ENCODE peak calls at places on chromosomes 13 and 19, in nine cellular contexts. B is cerebellum, J is nucleus accumbens, M is mucosa of descending colon, P is A549, L is T-helper 9 cell, A is fibroblast of the conjunctiva, H is left ventricle myocardium superior, C is non-pigmented ciliary epithelial cell. F is an unnamed sample.

GRCh38 chr13:37173214-37173613 is 67.8 kb upstream of the CSNK1A1L start:
- DNase-seq in B (no peak), J (no peak), P (no peak), L (no peak), M (no peak), C (peak; percentile 48), H (no peak), A (peak; percentile 84), F (no peak)

GRCh38 chr19:6272913-6273600 is 6.7 kb downstream of the MLLT1 start:
- DNase-seq in B (no peak), C (no peak), A (no peak), P (no peak), H (no peak), L (no peak), M (no peak), J (no peak), F (no peak)

GRCh38 chr19:50827476-50827875 is 3.9 kb upstream of the KLK1 start:
- DNase-seq in C (no peak), L (no peak), A (no peak), B (no peak), J (no peak), H (no peak), P (no peak), M (no peak), F (no peak)

GRCh38 chr19:36060430-36060829 is 5.7 kb downstream of the WDR62 start:
- DNase-seq in B (peak; percentile 52), J (peak; percentile 48), P (peak; percentile 90), A (peak; percentile 44), C (no peak), M (no peak), L (no peak), H (peak; percentile 71), F (no peak)

GRCh38 chr13:99124695-99125334 is 75.8 kb upstream of the UBAC2 start:
- DNase-seq in M (no peak), J (no peak), L (peak; percentile 2), C (peak; percentile 51), A (no peak), P (peak; percentile 28), H (peak; percentile 30), B (no peak), F (peak; percentile 5)

GRCh38 chr13:74246398-74246975 is 112.3 kb upstream of the KLF12 start:
- DNase-seq in C (no peak), H (no peak), P (no peak), B (peak; percentile 4), M (no peak), L (no peak), A (peak; percentile 17), J (no peak), F (no peak)

GRCh38 chr13:40175639-40176038 is 490.8 kb downstream of the FOXO1 start:
- DNase-seq in B (no peak), H (no peak), A (no peak), P (no peak), M (no peak), L (no peak), J (no peak), C (no peak), F (no peak)

GRCh38 chr19:17579523-17580244 is 24.2 kb downstream of the COLGALT1 start:
- DNase-seq in H (peak; percentile 70), J (peak; percentile 22), A (peak; percentile 55), L (no peak), C (no peak), B (peak; percentile 33), M (peak; percentile 87), P (peak; percentile 73), F (no peak)

GRCh38 chr19:492091-492531 is 4.2 kb upstream of the MADCAM1 start:
- DNase-seq in B (no peak), J (peak; percentile 28), M (no peak), A (no peak), H (no peak), C (no peak), P (no peak), L (peak; percentile 62), F (no peak)

GRCh38 chr13:111584101-111584500 is 263.7 kb downstream of the TEX29 start:
- DNase-seq in C (no peak), B (no peak), J (no peak), H (no peak), L (no peak), M (peak; percentile 70), P (no peak), A (no peak), F (no peak)

GRCh38 chr13:50085063-50085462 is 69.8 kb downstream of the KCNRG start:
- DNase-seq in J (no peak), P (no peak), C (no peak), H (no peak), L (no peak), A (no peak), B (peak; percentile 41), M (no peak), F (no peak)

GRCh38 chr13:33111414-33112110 is 95.3 kb downstream of the KL start:
- DNase-seq in P (no peak), L (no peak), M (peak; percentile 43), A (no peak), J (no peak), C (no peak), B (no peak), H (peak; percentile 42), F (no peak)

GRCh38 chr19:2252481-2253105 is 3.5 kb downstream of the AMH start:
- DNase-seq in H (no peak), A (no peak), M (no peak), L (no peak), J (no peak), B (no peak), C (no peak), P (no peak), F (no peak)

GRCh38 chr13:50842711-50843255 is 709 bp downstream of the DLEU7 start:
- DNase-seq in H (no peak), A (no peak), P (no peak), C (no peak), B (peak; percentile 33), L (no peak), M (no peak), J (peak; percentile 50), F (no peak)

GRCh38 chr13:98216135-98216565 is 39.1 kb upstream of the RNF113B start:
- DNase-seq in L (no peak), B (peak; percentile 17), J (peak; percentile 17), A (no peak), M (no peak), P (peak; percentile 13), H (peak; percentile 70), C (peak; percentile 69), F (no peak)

GRCh38 chr19:37078717-37079032 is 442 bp downstream of the ZNF420 start:
- DNase-seq in P (no peak), J (no peak), L (no peak), B (no peak), C (no peak), A (no peak), M (no peak), H (no peak), F (no peak)